ENCODE peak calls at places on chromosomes 5 and 9, in four cellular contexts. X is H1, U is MM.1S, S is endothelial cell of umbilical vein. J is an unnamed sample. For H3K36me3, the result is how much of the 10 kb centered on the place peaks cover.

GRCh38 chr5:41747291-41747690 is 122.9 kb downstream of the OXCT1 start:
- DNase-seq in U (no peak), S (peak), X (no peak), J (peak)

GRCh38 chr9:94952553-94953373 is 226.3 kb downstream of the AOPEP start:
- DNase-seq in X (no peak), U (peak), S (peak), J (no peak)

GRCh38 chr5:39253211-39253610 is 33.8 kb upstream of the FYB1 start:
- DNase-seq in X (no peak), S (no peak), U (no peak), J (no peak)

GRCh38 chr5:35313296-35313695 is 83.0 kb upstream of the PRLR start:
- DNase-seq in U (no peak), X (no peak), S (no peak), J (no peak)

GRCh38 chr5:157025093-157025698 is 33.7 kb downstream of the HAVCR1 start:
- DNase-seq in S (no peak), U (no peak), X (no peak), J (no peak)

GRCh38 chr5:15522141-15522540 is 22.2 kb downstream of the FBXL7 start:
- DNase-seq in S (peak), U (no peak), X (no peak), J (peak)

GRCh38 chr5:67033893-67034605 is 162.6 kb downstream of the CD180 start:
- DNase-seq in X (no peak), U (no peak), S (no peak), J (no peak)

GRCh38 chr5:170289749-170290148 is 7.8 kb downstream of the LCP2 start:
- DNase-seq in U (no peak), S (no peak), X (no peak), J (no peak)

GRCh38 chr5:170570492-170570891 is 66.7 kb downstream of the KCNIP1 start:
- DNase-seq in S (no peak), U (no peak), X (no peak), J (no peak)

GRCh38 chr5:34709861-34710673 is 53.9 kb downstream of the RAI14 start:
- DNase-seq in U (no peak), S (peak), X (no peak), J (no peak)

GRCh38 chr9:93086445-93087224 is 9.4 kb upstream of the CARD19 start:
- DNase-seq in S (no peak), X (no peak), U (no peak), J (no peak)

GRCh38 chr9:77927265-77927664 is 104.3 kb downstream of the GNAQ start:
- DNase-seq in S (peak), U (no peak), X (no peak), J (peak)

GRCh38 chr5:137617806-137618205 is 118.1 kb downstream of the KLHL3 start:
- DNase-seq in X (no peak), S (no peak), U (no peak), J (no peak)

GRCh38 chr9:106218854-106219253 is 524.5 kb downstream of the TMEM38B start:
- DNase-seq in X (no peak), U (peak), S (no peak), J (no peak)

GRCh38 chr5:164048527-164048926 is 543.1 kb downstream of the MAT2B start:
- DNase-seq in S (peak), U (no peak), X (no peak), J (no peak)

GRCh38 chr5:157540707-157541451 is 34.7 kb downstream of the ADAM19 start:
- DNase-seq in S (peak), X (no peak), U (peak), J (peak)

GRCh38 chr5:113118765-113119164 is 142.2 kb downstream of the DCP2 start:
- DNase-seq in X (no peak), U (no peak), S (no peak), J (no peak)

GRCh38 chr9:90807006-90807405 is 5.4 kb downstream of the SYK start:
- DNase-seq in U (no peak), S (no peak), X (no peak), J (no peak)

GRCh38 chr5:76608833-76609232 is 14.4 kb downstream of the F2RL2 start:
- DNase-seq in S (peak), U (no peak), X (no peak), J (peak)

GRCh38 chr5:73531356-73531755 is 33.1 kb downstream of the BTF3 start:
- DNase-seq in X (no peak), U (no peak), S (no peak), J (no peak)

GRCh38 chr5:149147673-149148072 is 6.4 kb downstream of the ABLIM3 start:
- DNase-seq in U (no peak), S (no peak), X (no peak), J (no peak)

GRCh38 chr5:178287791-178288105 is 55.1 kb upstream of the PHYKPL start:
- DNase-seq in S (no peak), U (no peak), X (no peak), J (no peak)

GRCh38 chr9:87622936-87623335 is 103.0 kb upstream of the CTSL start:
- DNase-seq in U (no peak), S (peak), X (no peak), J (peak)

GRCh38 chr9:89171231-89171630 is 7.4 kb downstream of the SHC3 start:
- DNase-seq in S (no peak), X (no peak), U (no peak), J (no peak)

DNA sequence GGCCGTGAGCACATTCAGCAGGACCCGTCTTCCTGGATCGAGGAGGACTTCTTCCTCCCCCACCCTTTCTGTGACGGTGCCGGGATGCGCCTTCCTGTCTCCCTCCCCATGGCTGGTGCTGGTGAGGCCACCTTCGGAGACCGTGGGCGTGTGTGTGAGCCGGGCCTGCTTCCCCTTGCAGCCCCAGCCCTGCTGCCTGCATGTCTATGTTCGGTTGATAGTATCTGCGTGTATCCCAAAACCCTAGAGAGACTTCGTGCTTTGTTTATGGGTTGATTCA is 12.8 kb downstream of the CEP72 start:
- DNase-seq in S (no peak), X (no peak), U (no peak), J (peak)
- H3K36me3 ChIP-seq in S (under half), X (under half), U (under half), J (under half)

GRCh38 chr5:135035678-135036030 is 1.6 kb upstream of the PITX1 start:
- DNase-seq in X (no peak), U (no peak), S (no peak), J (no peak)

GRCh38 chr5:135033026-135033861 is 784 bp downstream of the PITX1 start:
- DNase-seq in U (peak), S (peak), X (peak), J (peak)

GRCh38 chr5:135033866-135034185 is 202 bp downstream of the PITX1 start:
- DNase-seq in X (no peak), S (no peak), U (no peak), J (peak)

GRCh38 chr5:135034963-135035677 is 1.1 kb upstream of the PITX1 start:
- DNase-seq in X (no peak), S (no peak), U (no peak), J (no peak)

DNA sequence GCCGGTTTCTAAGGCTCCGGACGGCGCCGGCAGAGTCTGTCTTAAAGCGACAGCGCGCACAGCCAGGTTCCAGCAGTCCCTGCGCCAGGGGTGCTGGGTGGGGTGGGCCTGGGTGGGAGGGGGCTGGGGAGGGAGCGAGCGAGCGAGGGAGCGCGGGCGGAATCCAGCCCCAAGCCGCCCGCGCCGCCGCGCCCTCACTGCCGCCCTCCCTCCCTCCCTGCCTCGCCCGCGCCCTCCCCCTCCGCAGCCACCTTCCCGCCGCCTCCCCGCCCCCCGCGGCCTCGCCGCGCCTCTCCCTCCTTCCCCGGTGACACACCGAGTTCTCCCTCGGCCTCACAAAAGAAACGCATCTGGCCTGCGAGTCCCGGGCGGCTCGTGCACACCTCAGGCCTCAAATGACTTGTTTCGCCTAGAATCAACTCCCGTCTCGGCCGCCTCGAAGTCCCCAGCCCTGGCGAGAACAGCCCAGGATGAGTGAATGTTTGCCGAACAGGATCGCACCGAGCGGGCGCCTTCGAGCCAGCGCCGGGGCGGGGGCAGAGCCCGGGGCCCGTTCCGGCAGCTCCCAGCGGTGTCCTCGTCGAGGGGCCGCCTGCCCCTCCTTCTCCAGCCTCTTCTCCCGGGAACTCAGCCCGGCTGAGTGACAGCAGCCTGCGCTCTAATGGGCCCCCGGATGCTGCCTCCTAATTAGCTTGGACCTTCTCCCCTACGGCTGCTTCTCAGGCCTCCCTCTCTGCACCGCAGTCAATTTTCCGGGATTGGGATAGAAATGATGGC is at the start of gene PITX1:
- DNase-seq in S (no peak), X (peak), U (peak), J (peak)
- TF ChIP-seq EZH2 in S (no peak), X (peak), U (no peak), J (no peak)

GRCh38 chr5:62372600-62372999 is 31.1 kb downstream of the DIMT1 start:
- DNase-seq in U (no peak), X (no peak), S (no peak), J (no peak)
- H3K36me3 ChIP-seq in U (under half), X (under half), S (under half), J (half or more)

DNA sequence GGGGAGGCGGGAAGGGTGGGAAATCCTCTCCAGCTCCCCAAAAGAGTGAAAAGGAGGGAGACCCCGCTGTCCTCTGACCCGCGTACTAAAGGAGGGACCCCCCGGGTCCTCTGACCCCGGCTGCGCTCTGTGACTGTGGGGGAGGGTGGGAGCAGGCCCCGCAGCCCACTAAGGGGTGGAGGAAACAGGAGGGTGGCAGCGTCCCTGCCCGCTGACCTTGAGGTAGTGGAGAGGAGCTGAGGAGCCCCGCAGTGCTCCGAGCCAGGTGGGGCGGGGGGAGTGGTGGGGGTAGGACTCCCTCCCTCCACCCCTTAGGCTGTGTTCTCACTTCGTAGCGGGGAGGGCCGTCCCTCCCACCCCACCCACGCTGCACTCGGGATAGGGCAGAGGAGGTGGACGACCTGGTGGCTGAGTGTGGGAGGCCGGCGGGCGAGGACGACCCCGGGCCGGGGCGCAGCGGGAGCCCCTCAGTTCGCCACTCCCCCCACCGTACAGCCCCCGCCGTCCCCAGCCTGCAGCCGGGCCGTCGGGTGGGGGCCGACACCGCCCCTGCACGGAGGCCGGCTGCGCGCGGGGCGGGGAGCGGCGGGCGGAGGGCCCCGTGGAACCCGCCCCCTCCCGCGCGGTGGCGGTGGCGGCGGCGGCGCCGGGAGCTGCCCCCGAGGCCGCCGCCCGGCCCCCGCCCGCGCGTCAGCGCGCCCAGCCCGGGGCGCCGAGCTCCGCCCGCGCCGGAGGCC is at the start of gene ADCY2:
- DNase-seq in S (no peak), X (peak), U (no peak), J (no peak)
- TF ChIP-seq EZH2 in S (no peak), X (no peak), U (no peak), J (no peak)